ENCODE peak calls at places on chromosome 3, in seven cellular contexts. S is bronchial epithelial cell; J is IMR-90; M is tibial artery; E is upper lobe of right lung; P is adrenal gland; C is activated CD8-positive, alpha-beta T cell treated with anti-CD3 and anti-CD28 coated beads for 36 hours. G is an unnamed sample.

GRCh38 chr3:58206406-58207011 is 4.3 kb downstream of the DNASE1L3 start:
- DNase-seq in S (peak; percentile 89), J (peak; percentile 56), M (no peak), E (no peak), P (no peak), C (peak; percentile 64), G (no peak)

GRCh38 chr3:148880681-148881080 is 15.6 kb downstream of the CPA3 start:
- DNase-seq in S (no peak), J (no peak), M (no peak), E (no peak), P (no peak), C (no peak), G (no peak)

GRCh38 chr3:152356870-152357276 is 88.1 kb downstream of the MBNL1 start:
- DNase-seq in S (no peak), J (no peak), M (no peak), E (no peak), P (no peak), C (peak; percentile 57), G (no peak)

GRCh38 chr3:167653155-167653554 is 587 bp downstream of the WDR49 start:
- DNase-seq in S (no peak), J (no peak), M (no peak), E (no peak), P (no peak), C (no peak), G (no peak)

GRCh38 chr3:139716908-139717485 is 39.2 kb upstream of the NMNAT3 start:
- DNase-seq in S (no peak), J (no peak), M (no peak), E (no peak), P (no peak), C (no peak), G (no peak)

GRCh38 chr3:31798840-31799239 is 182.2 kb downstream of the OSBPL10 start:
- DNase-seq in S (no peak), J (no peak), M (no peak), E (no peak), P (no peak), C (no peak), G (no peak)

GRCh38 chr3:37604336-37604833 is 257.3 kb upstream of the CTDSPL start:
- DNase-seq in S (no peak), J (no peak), M (no peak), E (no peak), P (no peak), C (no peak), G (no peak)

GRCh38 chr3:11498646-11499045 is 145.1 kb downstream of the VGLL4 start:
- DNase-seq in S (peak; percentile 68), J (peak; percentile 78), M (no peak), E (peak; percentile 75), P (peak; percentile 50), C (no peak), G (no peak)

GRCh38 chr3:124770341-124771082 is 40.3 kb downstream of the UMPS start:
- DNase-seq in S (peak; percentile 12), J (no peak), M (peak; percentile 86), E (no peak), P (no peak), C (no peak), G (no peak)

GRCh38 chr3:149204390-149204991 is 17.1 kb downstream of the CP start:
- DNase-seq in S (no peak), J (no peak), M (no peak), E (no peak), P (no peak), C (no peak), G (no peak)

GRCh38 chr3:156368189-156368588 is 186.7 kb downstream of the SSR3 start:
- DNase-seq in S (no peak), J (no peak), M (no peak), E (no peak), P (no peak), C (no peak), G (no peak)

GRCh38 chr3:114706591-114707224 is 412.9 kb downstream of the TIGIT start:
- DNase-seq in S (peak; percentile 97), J (peak; percentile 86), M (no peak), E (no peak), P (peak; percentile 52), C (peak; percentile 74), G (no peak)

GRCh38 chr3:66195347-66195783 is 25.4 kb upstream of the SLC25A26 start:
- DNase-seq in S (peak; percentile 13), J (peak; percentile 68), M (peak; percentile 67), E (peak; percentile 71), P (peak; percentile 29), C (peak; percentile 32), G (no peak)

GRCh38 chr3:37993811-37994638 is 3.4 kb downstream of the VILL start:
- DNase-seq in S (peak; percentile 52), J (peak; percentile 75), M (peak; percentile 92), E (peak; percentile 95), P (peak; percentile 71), C (peak; percentile 86), G (peak; percentile 78)

GRCh38 chr3:107928084-107928445 is 162.8 kb downstream of the CD47 start:
- DNase-seq in S (peak; percentile 61), J (peak; percentile 49), M (no peak), E (no peak), P (no peak), C (peak; percentile 7), G (no peak)

GRCh38 chr3:4426782-4427344 is 40.2 kb downstream of the SUMF1 start:
- DNase-seq in S (peak; percentile 96), J (peak; percentile 91), M (no peak), E (no peak), P (no peak), C (no peak), G (no peak)

GRCh38 chr3:4722103-4722502 is 229.0 kb downstream of the ITPR1 start:
- DNase-seq in S (peak; percentile 74), J (peak; percentile 73), M (no peak), E (peak; percentile 65), P (peak; percentile 68), C (peak; percentile 36), G (no peak)

GRCh38 chr3:45008117-45008516 is 18.0 kb upstream of the CLEC3B start:
- DNase-seq in S (peak; percentile 86), J (peak; percentile 79), M (no peak), E (no peak), P (no peak), C (no peak), G (no peak)

GRCh38 chr3:106765342-106765741 is 611.9 kb upstream of the CCDC54 start:
- DNase-seq in S (peak; percentile 98), J (peak; percentile 85), M (no peak), E (no peak), P (no peak), C (no peak), G (no peak)

GRCh38 chr3:186983372-186984058 is 53.2 kb downstream of the ST6GAL1 start:
- DNase-seq in S (no peak), J (peak; percentile 18), M (no peak), E (no peak), P (no peak), C (no peak), G (no peak)

GRCh38 chr3:42556089-42556632 is 25.6 kb downstream of the SEC22C start:
- DNase-seq in S (no peak), J (no peak), M (no peak), E (no peak), P (no peak), C (peak; percentile 49), G (no peak)

DNA sequence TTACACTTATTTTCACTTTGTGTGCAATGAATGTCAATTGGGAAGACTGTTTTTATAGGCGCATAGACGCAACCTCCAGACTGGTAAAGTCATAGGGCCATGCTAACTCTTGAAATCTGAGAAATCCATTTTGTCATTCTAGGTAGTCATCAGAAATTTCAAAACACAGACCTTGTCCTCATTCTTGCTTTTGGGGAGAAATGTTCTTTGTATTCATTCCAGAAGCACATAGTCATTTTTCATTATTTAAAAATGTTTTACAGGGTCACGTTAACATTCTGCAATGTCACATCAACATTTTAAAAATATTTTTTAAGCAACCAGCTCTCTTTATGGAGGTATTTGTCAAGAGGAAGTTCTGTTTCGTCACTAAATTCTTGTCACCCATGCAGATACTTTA is 898.4 kb downstream of the PDCD6IP start:
- DNase-seq in S (no peak), J (no peak), M (no peak), E (no peak), P (no peak), C (no peak), G (no peak)
- TF ChIP-seq CTCF in S (no peak), J (no peak), M (no peak), E (no peak), P (no peak), C (no peak), G (no peak)

GRCh38 chr3:112508860-112509259 is 9.6 kb upstream of the BTLA start:
- DNase-seq in S (no peak), J (no peak), M (no peak), E (no peak), P (no peak), C (no peak), G (no peak)
- TF ChIP-seq CTCF in S (no peak), J (no peak), M (no peak), E (no peak), P (no peak), C (no peak), G (no peak)

GRCh38 chr3:172666181-172666872 is 44.5 kb downstream of the NCEH1 start:
- DNase-seq in S (no peak), J (no peak), M (no peak), E (no peak), P (no peak), C (peak; percentile 16), G (no peak)
- TF ChIP-seq CTCF in S (peak; percentile 28), J (peak; percentile 31), M (no peak), E (no peak), P (no peak), C (no peak), G (no peak)

DNA sequence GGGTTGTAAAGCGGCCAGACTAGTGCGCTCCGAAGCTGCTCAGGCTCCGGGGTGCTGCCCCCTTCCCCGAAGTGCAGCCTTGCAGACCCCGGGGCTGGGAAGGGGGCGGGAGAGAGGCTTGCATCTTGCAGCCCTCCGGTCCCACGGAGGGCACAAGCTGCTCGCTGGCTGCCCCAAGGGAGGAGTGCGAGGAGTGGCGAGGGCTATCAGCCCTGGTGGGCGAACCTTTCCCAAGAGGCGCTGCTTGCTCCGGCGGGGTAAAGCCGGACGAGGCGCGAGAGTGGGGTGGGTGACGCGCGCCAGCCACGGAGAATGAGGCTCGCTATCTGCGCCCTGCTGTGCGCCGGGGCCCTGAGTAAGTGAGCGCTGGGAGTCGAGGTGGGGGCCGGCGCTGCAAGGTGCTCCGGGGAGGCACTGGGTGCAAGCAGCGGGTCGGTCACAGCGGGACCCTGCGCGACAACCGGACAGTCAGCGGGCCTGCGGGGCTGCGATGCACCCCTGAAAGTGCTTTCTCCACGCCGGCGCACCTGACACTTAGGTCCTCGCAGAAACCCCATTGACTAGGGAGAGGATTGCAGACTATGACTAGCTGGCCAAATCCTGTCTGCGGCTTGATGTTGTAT is 12.7 kb upstream of the TOPBP1 start:
- DNase-seq in S (no peak), J (no peak), M (no peak), E (no peak), P (no peak), C (no peak), G (no peak)
- TF ChIP-seq CTCF in S (no peak), J (no peak), M (no peak), E (no peak), P (no peak), C (no peak), G (no peak)